ENCODE peak calls at places on chromosomes 1 and 21, in six cellular contexts. O is left ventricle myocardium inferior, J is cardiac muscle cell, E is stomach, W is trophoblast cell, I is OCI-LY7. Z is an unnamed sample. For H3K9me3, the result is how much of the 10 kb centered on the place peaks cover.

GRCh38 chr1:21834666-21835065 is 22.6 kb downstream of the LDLRAD2 start:
- DNase-seq in O (no peak), J (no peak), E (no peak), W (no peak), I (no peak), Z (no peak)

GRCh38 chr1:30768169-30768829 is 10.7 kb upstream of the LAPTM5 start:
- DNase-seq in O (no peak), J (no peak), E (no peak), W (no peak), I (no peak), Z (no peak)

GRCh38 chr1:157073944-157074685 is 25.5 kb downstream of the ETV3L start:
- DNase-seq in O (peak), J (peak), E (peak), W (peak), I (peak), Z (peak)

GRCh38 chr1:12477936-12478611 is 139.9 kb downstream of the DHRS3 start:
- DNase-seq in O (peak), J (peak), E (peak), W (no peak), I (no peak), Z (peak)

GRCh38 chr1:112693821-112694220 is 13.1 kb downstream of the RHOC start:
- DNase-seq in O (no peak), J (no peak), E (no peak), W (no peak), I (no peak), Z (no peak)

GRCh38 chr1:147641695-147642592 is 28.4 kb downstream of the ACP6 start:
- DNase-seq in O (no peak), J (peak), E (peak), W (peak), I (peak), Z (peak)

GRCh38 chr1:33086384-33086850 is 5.5 kb downstream of the AZIN2 start:
- DNase-seq in O (peak), J (peak), E (peak), W (peak), I (peak), Z (peak)

GRCh38 chr1:8307628-8308027 is 10.3 kb upstream of the SLC45A1 start:
- DNase-seq in O (no peak), J (no peak), E (no peak), W (no peak), I (no peak), Z (no peak)

GRCh38 chr1:229636042-229636441 is 10.0 kb downstream of the URB2 start:
- DNase-seq in O (no peak), J (no peak), E (no peak), W (no peak), I (no peak), Z (no peak)

GRCh38 chr1:224380003-224380402 is 23.3 kb downstream of the CNIH4 start:
- DNase-seq in O (no peak), J (no peak), E (no peak), W (no peak), I (peak), Z (no peak)

GRCh38 chr1:199082778-199083389 is 444.0 kb downstream of the PTPRC start:
- DNase-seq in O (no peak), J (no peak), E (no peak), W (no peak), I (no peak), Z (no peak)

GRCh38 chr1:9629445-9630201 is 21.9 kb upstream of the PIK3CD start:
- DNase-seq in O (peak), J (no peak), E (peak), W (no peak), I (peak), Z (no peak)

GRCh38 chr1:25066253-25066652 is 136.2 kb upstream of the RUNX3 start:
- DNase-seq in O (no peak), J (peak), E (no peak), W (no peak), I (no peak), Z (no peak)

GRCh38 chr1:22388666-22389455 is 62.8 kb upstream of the ZBTB40 start:
- DNase-seq in O (no peak), J (no peak), E (no peak), W (peak), I (no peak), Z (peak)

GRCh38 chr1:2834741-2835564 is 33.5 kb upstream of the TTC34 start:
- DNase-seq in O (no peak), J (no peak), E (no peak), W (no peak), I (no peak), Z (no peak)

GRCh38 chr1:21904725-21905520 is 32.2 kb downstream of the HSPG2 start:
- DNase-seq in O (peak), J (no peak), E (peak), W (peak), I (no peak), Z (peak)

GRCh38 chr1:226656201-226656600 is 82.9 kb downstream of the ITPKB start:
- DNase-seq in O (peak), J (peak), E (peak), W (peak), I (peak), Z (no peak)

GRCh38 chr1:9442266-9442846 is 96.9 kb upstream of the SLC25A33 start:
- DNase-seq in O (no peak), J (no peak), E (no peak), W (peak), I (no peak), Z (no peak)

GRCh38 chr1:145963218-145964019 is 956 bp downstream of the ANKRD34A start:
- DNase-seq in O (no peak), J (no peak), E (no peak), W (peak), I (no peak), Z (no peak)

GRCh38 chr1:175618559-175618958 is 124.8 kb downstream of the TNR start:
- DNase-seq in O (no peak), J (no peak), E (no peak), W (no peak), I (no peak), Z (no peak)

GRCh38 chr1:91700771-91701493 is 185.0 kb downstream of the TGFBR3 start:
- DNase-seq in O (no peak), J (no peak), E (no peak), W (no peak), I (no peak), Z (no peak)

GRCh38 chr1:19407494-19408096 is 77.7 kb downstream of the CAPZB start:
- DNase-seq in O (no peak), J (peak), E (no peak), W (no peak), I (no peak), Z (no peak)

GRCh38 chr21:20882462-20883415 is 115.5 kb upstream of the NCAM2 start:
- DNase-seq in O (no peak), J (peak), E (peak), W (peak), I (peak), Z (peak)

GRCh38 chr1:246072456-246072855 is 434.6 kb downstream of the SMYD3 start:
- DNase-seq in O (no peak), J (no peak), E (no peak), W (no peak), I (no peak), Z (no peak)

GRCh38 chr1:74502432-74502831 is 10.0 kb downstream of the LRRC53 start:
- DNase-seq in O (no peak), J (peak), E (no peak), W (peak), I (peak), Z (no peak)

GRCh38 chr1:112618721-112619517 is at the start of gene ST7L:
- DNase-seq in O (peak), J (peak), E (peak), W (peak), I (peak), Z (peak)

GRCh38 chr1:204255225-204255624 is 41.4 kb upstream of the GOLT1A start:
- DNase-seq in O (no peak), J (no peak), E (no peak), W (no peak), I (no peak), Z (no peak)

GRCh38 chr1:214002472-214002871 is 14.7 kb downstream of the PROX1 start:
- DNase-seq in O (no peak), J (no peak), E (no peak), W (no peak), I (no peak), Z (no peak)

GRCh38 chr1:156491151-156491949 is 9.2 kb downstream of the MEF2D start:
- DNase-seq in O (no peak), J (no peak), E (no peak), W (no peak), I (peak), Z (no peak)

GRCh38 chr1:9615316-9616063 is 26.8 kb downstream of the TMEM201 start:
- DNase-seq in O (no peak), J (peak), E (peak), W (no peak), I (peak), Z (peak)

GRCh38 chr1:172906778-172907592 is 143.8 kb downstream of the TNFSF18 start:
- DNase-seq in O (no peak), J (no peak), E (no peak), W (no peak), I (peak), Z (peak)

GRCh38 chr1:235954306-235955283 is 87.9 kb upstream of the LYST start:
- DNase-seq in O (peak), J (no peak), E (no peak), W (no peak), I (peak), Z (no peak)

GRCh38 chr21:41620982-41621381 is 113.0 kb upstream of the TMPRSS2 start:
- DNase-seq in O (no peak), J (no peak), E (no peak), W (no peak), I (no peak), Z (no peak)

GRCh38 chr1:51331206-51332100 is 1.1 kb upstream of the TTC39A start:
- DNase-seq in O (no peak), J (peak), E (peak), W (no peak), I (no peak), Z (peak)

GRCh38 chr1:185896863-185897262 is 162.7 kb downstream of the HMCN1 start:
- DNase-seq in O (no peak), J (no peak), E (no peak), W (no peak), I (no peak), Z (no peak)

GRCh38 chr1:86169625-86170024 is 13.1 kb upstream of the COL24A1 start:
- DNase-seq in O (no peak), J (no peak), E (no peak), W (no peak), I (no peak), Z (no peak)

GRCh38 chr1:100722211-100722610 is 2.7 kb downstream of the VCAM1 start:
- DNase-seq in O (no peak), J (no peak), E (no peak), W (no peak), I (no peak), Z (no peak)

GRCh38 chr1:1038694-1039093 is 18.8 kb downstream of the AGRN start:
- DNase-seq in O (no peak), J (no peak), E (no peak), W (no peak), I (peak), Z (no peak)

GRCh38 chr1:1041873-1042272 is 22.0 kb downstream of the AGRN start:
- DNase-seq in O (no peak), J (no peak), E (no peak), W (no peak), I (no peak), Z (no peak)

GRCh38 chr1:1041092-1041503 is 21.2 kb downstream of the AGRN start:
- DNase-seq in O (no peak), J (no peak), E (no peak), W (no peak), I (no peak), Z (no peak)

GRCh38 chr1:1039145-1039910 is 19.4 kb downstream of the AGRN start:
- DNase-seq in O (no peak), J (no peak), E (no peak), W (no peak), I (no peak), Z (no peak)

GRCh38 chr1:1040004-1040991 is 20.4 kb downstream of the AGRN start:
- DNase-seq in O (peak), J (peak), E (peak), W (peak), I (peak), Z (peak)
- H3K4me3 ChIP-seq in O (peak), J (peak), E (peak), W (peak), I (peak), Z (no peak)

GRCh38 chr1:5637171-5637570 is 355.1 kb downstream of the NPHP4 start:
- DNase-seq in O (no peak), J (no peak), E (peak), W (no peak), I (peak), Z (peak)

GRCh38 chr1:5632226-5632625 is 360.0 kb downstream of the NPHP4 start:
- DNase-seq in O (no peak), J (no peak), E (no peak), W (no peak), I (no peak), Z (no peak)

GRCh38 chr1:5638582-5638981 is 353.6 kb downstream of the NPHP4 start:
- DNase-seq in O (no peak), J (no peak), E (no peak), W (no peak), I (no peak), Z (no peak)

GRCh38 chr1:5632814-5633213 is 359.4 kb downstream of the NPHP4 start:
- DNase-seq in O (no peak), J (no peak), E (no peak), W (no peak), I (no peak), Z (no peak)

GRCh38 chr1:5634893-5635292 is 357.3 kb downstream of the NPHP4 start:
- DNase-seq in O (no peak), J (no peak), E (no peak), W (no peak), I (no peak), Z (no peak)
- H3K9me3 ChIP-seq in O (under half), J (under half), E (under half), W (under half), I (under half), Z (under half)

GRCh38 chr1:53735261-53735660 is 3.7 kb downstream of the GLIS1 start:
- DNase-seq in O (no peak), J (no peak), E (no peak), W (no peak), I (no peak), Z (no peak)

GRCh38 chr1:53733975-53734649 is 4.9 kb downstream of the GLIS1 start:
- DNase-seq in O (no peak), J (no peak), E (no peak), W (no peak), I (no peak), Z (no peak)

GRCh38 chr1:53734650-53735211 is 4.2 kb downstream of the GLIS1 start:
- DNase-seq in O (no peak), J (peak), E (no peak), W (no peak), I (no peak), Z (no peak)

GRCh38 chr1:53736290-53736689 is 2.7 kb downstream of the GLIS1 start:
- DNase-seq in O (no peak), J (no peak), E (no peak), W (no peak), I (no peak), Z (no peak)

DNA sequence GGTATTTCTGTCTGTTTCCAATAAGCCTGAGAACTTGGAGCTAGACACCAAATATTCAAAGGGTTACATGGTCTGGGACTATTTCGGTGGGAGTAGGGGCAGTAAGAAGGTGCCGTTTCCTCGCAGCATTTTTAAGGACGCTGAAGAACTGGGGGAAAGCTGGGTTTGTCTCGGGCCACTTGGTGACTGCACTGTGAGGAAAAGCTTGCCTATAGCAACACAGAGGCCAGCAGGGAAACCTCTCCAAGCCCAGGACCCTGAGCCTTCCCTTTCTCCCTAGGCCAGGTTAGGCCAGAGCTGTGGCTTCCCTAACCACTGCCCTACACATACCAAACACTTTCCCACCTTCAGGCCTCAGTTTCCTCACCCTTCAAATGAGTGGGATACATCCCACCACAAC is 3.3 kb downstream of the GLIS1 start:
- DNase-seq in O (no peak), J (peak), E (no peak), W (no peak), I (no peak), Z (no peak)
- H3K4me3 ChIP-seq in O (no peak), J (no peak), E (no peak), W (no peak), I (no peak), Z (no peak)

GRCh38 chr21:9758888-9759287 is 762.5 kb upstream of the TPTE start:
- DNase-seq in O (no peak), J (no peak), E (no peak), W (no peak), I (no peak), Z (no peak)
- H3K9me3 ChIP-seq in O (under half), J (under half), E (half or more), W (under half), I (under half), Z (under half)

GRCh38 chr1:106960412-106960811 is 96.1 kb upstream of the PRMT6 start:
- DNase-seq in O (no peak), J (no peak), E (no peak), W (no peak), I (no peak), Z (no peak)

GRCh38 chr1:106961671-106962070 is 94.8 kb upstream of the PRMT6 start:
- DNase-seq in O (no peak), J (peak), E (no peak), W (no peak), I (no peak), Z (no peak)

GRCh38 chr1:106964505-106964904 is 92.0 kb upstream of the PRMT6 start:
- DNase-seq in O (no peak), J (no peak), E (no peak), W (no peak), I (no peak), Z (no peak)

GRCh38 chr1:106957795-106958194 is 98.7 kb upstream of the PRMT6 start:
- DNase-seq in O (no peak), J (no peak), E (no peak), W (no peak), I (peak), Z (no peak)

DNA sequence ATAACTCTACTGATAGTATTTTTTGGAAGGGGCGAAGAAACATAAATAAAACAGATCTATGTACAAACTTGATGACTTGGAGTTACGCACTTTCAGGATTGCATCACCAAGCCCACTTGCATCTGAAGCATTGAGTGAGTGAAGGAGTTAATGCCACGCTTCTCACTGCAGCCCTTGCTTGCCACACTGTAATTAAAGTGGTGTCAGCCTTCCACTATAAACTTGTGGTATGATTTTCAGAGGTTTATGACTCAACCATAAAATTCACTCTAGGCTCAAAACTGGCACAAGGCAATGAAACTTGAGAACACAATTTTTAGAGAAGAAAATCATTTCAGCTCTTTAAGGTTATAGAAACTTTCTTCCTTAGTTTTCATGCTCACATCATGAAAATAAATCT is 93.9 kb upstream of the PRMT6 start:
- DNase-seq in O (no peak), J (no peak), E (no peak), W (no peak), I (no peak), Z (peak)
- H3K4me3 ChIP-seq in O (no peak), J (no peak), E (no peak), W (no peak), I (no peak), Z (no peak)

DNA sequence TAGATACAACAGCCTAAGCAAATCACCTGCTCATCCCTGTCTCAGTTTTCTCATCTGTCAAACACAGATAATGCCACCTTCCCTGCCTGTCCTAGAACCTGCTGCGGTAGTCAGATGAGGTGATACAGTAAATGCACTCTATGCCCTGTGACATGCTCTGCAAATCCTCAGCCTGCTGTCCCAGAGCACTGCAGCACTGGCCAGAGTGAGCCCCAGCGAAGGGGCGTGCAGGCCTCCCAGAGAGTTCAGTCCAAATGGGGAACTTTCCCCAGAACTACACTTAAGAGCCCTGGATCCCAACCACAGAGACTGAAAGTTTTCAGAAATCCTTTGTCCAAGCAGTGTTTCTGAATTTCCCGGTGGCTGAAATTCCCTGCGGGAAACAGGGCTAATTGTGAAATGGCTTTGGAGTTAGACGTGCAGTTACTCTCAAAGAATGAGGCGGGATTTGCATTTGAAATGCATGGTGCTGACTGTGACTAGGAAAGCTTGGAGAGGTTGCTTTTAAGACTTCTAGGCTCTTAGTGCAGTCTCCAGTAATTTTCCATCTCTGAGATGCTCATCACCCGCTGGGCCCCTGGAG is 206.5 kb upstream of the AJAP1 start:
- DNase-seq in O (no peak), J (no peak), E (no peak), W (no peak), I (no peak), Z (no peak)
- H3K9me3 ChIP-seq in O (under half), J (under half), E (under half), W (under half), I (under half), Z (under half)

DNA sequence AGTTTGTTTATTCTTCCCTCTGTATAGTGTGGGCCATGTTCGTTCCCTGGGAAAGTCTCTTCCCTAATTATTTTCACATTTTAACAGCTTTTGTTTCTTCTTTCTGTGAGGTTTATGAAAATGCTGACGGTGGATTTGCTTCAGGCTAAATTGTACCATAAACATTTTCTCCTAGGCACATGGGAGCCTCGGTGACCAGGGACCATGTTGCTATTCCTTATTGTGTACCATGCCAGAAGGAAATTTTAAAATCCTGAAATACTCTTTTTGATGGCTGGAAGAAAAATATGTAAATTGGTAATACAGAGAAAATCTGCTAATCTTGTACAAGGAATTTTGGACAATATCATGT is 230.1 kb upstream of the JUN start:
- DNase-seq in O (no peak), J (no peak), E (no peak), W (no peak), I (no peak), Z (no peak)
- H3K4me3 ChIP-seq in O (peak), J (no peak), E (peak), W (no peak), I (no peak), Z (no peak)

DNA sequence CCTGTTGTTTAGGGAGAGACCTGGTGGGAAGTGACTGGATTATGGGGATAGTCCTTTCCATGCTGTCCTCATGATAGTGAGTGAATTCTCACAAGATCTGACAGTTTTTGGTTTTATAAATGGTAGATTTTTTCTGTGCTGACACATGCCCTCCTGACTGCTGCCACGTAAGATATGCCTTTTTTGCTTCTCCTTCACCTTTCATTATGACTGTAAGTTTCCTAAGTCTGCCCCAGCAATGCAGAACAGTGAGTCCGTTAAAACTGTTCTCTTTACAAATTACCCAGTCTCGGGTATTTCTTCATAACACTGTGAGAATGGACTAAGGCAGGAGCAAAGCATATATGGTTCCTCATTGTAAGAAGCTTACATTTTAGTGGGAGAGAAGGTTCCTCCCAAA is 1727.2 kb downstream of the NCAM2 start:
- DNase-seq in O (no peak), J (no peak), E (no peak), W (no peak), I (no peak), Z (no peak)
- H3K9me3 ChIP-seq in O (under half), J (under half), E (under half), W (under half), I (under half), Z (under half)